ENCODE peak calls at places on chromosome 1, in nine cellular contexts. E, N, V, K, S, X, C, Q and H are unnamed samples.

GRCh38 chr1:111620412-111620971 is 903 bp downstream of the RAP1A start:
- DNase-seq in E (no peak), N (no peak), V (no peak), K (no peak), S (no peak), X (peak), C (peak), Q (no peak), H (no peak)

GRCh38 chr1:9345471-9345870 is 52.8 kb downstream of the SPSB1 start:
- DNase-seq in E (no peak), N (no peak), V (no peak), K (no peak), S (no peak), X (no peak), C (no peak), Q (no peak), H (no peak)

GRCh38 chr1:196143602-196144342 is 464.5 kb downstream of the KCNT2 start:
- DNase-seq in E (no peak), N (no peak), V (no peak), K (no peak), S (no peak), X (no peak), C (peak), Q (peak), H (no peak)

GRCh38 chr1:93585059-93585966 is 96.3 kb downstream of the BCAR3 start:
- DNase-seq in E (peak), N (peak), V (peak), K (peak), S (peak), X (no peak), C (no peak), Q (no peak), H (no peak)

GRCh38 chr1:145887631-145888030 is 2.0 kb upstream of the ANKRD35 start:
- DNase-seq in E (no peak), N (no peak), V (no peak), K (no peak), S (no peak), X (no peak), C (no peak), Q (no peak), H (no peak)

GRCh38 chr1:43764581-43764980 is 57.2 kb downstream of the ST3GAL3 start:
- DNase-seq in E (no peak), N (no peak), V (no peak), K (peak), S (no peak), X (no peak), C (no peak), Q (no peak), H (no peak)

GRCh38 chr1:22778842-22779520 is 68.3 kb downstream of the EPHB2 start:
- DNase-seq in E (peak), N (no peak), V (no peak), K (peak), S (no peak), X (no peak), C (no peak), Q (no peak), H (no peak)

GRCh38 chr1:17437260-17438175 is 2.0 kb downstream of the RCC2 start:
- DNase-seq in E (peak), N (no peak), V (no peak), K (no peak), S (peak), X (no peak), C (peak), Q (peak), H (no peak)

GRCh38 chr1:2229921-2230700 is 2.0 kb downstream of the SKI start:
- DNase-seq in E (peak), N (no peak), V (no peak), K (peak), S (peak), X (no peak), C (peak), Q (no peak), H (no peak)

GRCh38 chr1:48061162-48062136 is 64.3 kb upstream of the TRABD2B start:
- DNase-seq in E (peak), N (no peak), V (peak), K (peak), S (peak), X (no peak), C (peak), Q (peak), H (peak)

GRCh38 chr1:100348549-100349144 is 3.7 kb upstream of the CDC14A start:
- DNase-seq in E (no peak), N (no peak), V (no peak), K (no peak), S (no peak), X (no peak), C (no peak), Q (no peak), H (no peak)

GRCh38 chr1:226549094-226549936 is 751 bp downstream of the STUM start:
- DNase-seq in E (no peak), N (peak), V (no peak), K (no peak), S (no peak), X (no peak), C (peak), Q (no peak), H (no peak)

GRCh38 chr1:85371021-85371420 is 93.9 kb downstream of the DDAH1 start:
- DNase-seq in E (no peak), N (no peak), V (no peak), K (no peak), S (no peak), X (no peak), C (no peak), Q (no peak), H (no peak)